ENCODE peak calls at places on chromosomes 7 and 10, in nine cellular contexts. One of them, this sample, is unnamed.

GRCh38 chr10:128860574-128860973 is 606.5 kb upstream of the MGMT start:
- DNase-seq in tibial nerve: no peak
- DNase-seq in HL-60: no peak
- DNase-seq in mammary epithelial cell: no peak
- DNase-seq in upper lobe of right lung: no peak
- DNase-seq in Karpas-422: no peak
- DNase-seq in ascending aorta: no peak
- DNase-seq in right cardiac atrium: no peak
- DNase-seq in prostate gland: no peak
- DNase-seq in this sample: no peak

GRCh38 chr7:45033261-45033930 is 33.4 kb downstream of the CCM2 start:
- DNase-seq in tibial nerve: no peak
- DNase-seq in HL-60: no peak
- DNase-seq in mammary epithelial cell: peak; percentile 80
- DNase-seq in upper lobe of right lung: no peak
- DNase-seq in Karpas-422: no peak
- DNase-seq in ascending aorta: no peak
- DNase-seq in right cardiac atrium: no peak
- DNase-seq in prostate gland: no peak
- DNase-seq in this sample: no peak

GRCh38 chr10:19651549-19651948 is 164.7 kb upstream of the PLXDC2 start:
- DNase-seq in tibial nerve: no peak
- DNase-seq in HL-60: no peak
- DNase-seq in mammary epithelial cell: peak; percentile 81
- DNase-seq in upper lobe of right lung: no peak
- DNase-seq in Karpas-422: no peak
- DNase-seq in ascending aorta: no peak
- DNase-seq in right cardiac atrium: no peak
- DNase-seq in prostate gland: no peak
- DNase-seq in this sample: no peak

GRCh38 chr10:44195120-44196007 is 189.5 kb downstream of the CXCL12 start:
- DNase-seq in tibial nerve: peak; percentile 56
- DNase-seq in HL-60: no peak
- DNase-seq in mammary epithelial cell: peak; percentile 59
- DNase-seq in upper lobe of right lung: no peak
- DNase-seq in Karpas-422: no peak
- DNase-seq in ascending aorta: peak; percentile 86
- DNase-seq in right cardiac atrium: peak; percentile 71
- DNase-seq in prostate gland: peak; percentile 33
- DNase-seq in this sample: no peak

GRCh38 chr7:24755541-24756416 is 1.5 kb downstream of the GSDME start:
- DNase-seq in tibial nerve: no peak
- DNase-seq in HL-60: peak; percentile 52
- DNase-seq in mammary epithelial cell: peak; percentile 95
- DNase-seq in upper lobe of right lung: no peak
- DNase-seq in Karpas-422: no peak
- DNase-seq in ascending aorta: no peak
- DNase-seq in right cardiac atrium: no peak
- DNase-seq in prostate gland: no peak
- DNase-seq in this sample: no peak

GRCh38 chr7:2934211-2934731 is 90.2 kb upstream of the GNA12 start:
- DNase-seq in tibial nerve: no peak
- DNase-seq in HL-60: no peak
- DNase-seq in mammary epithelial cell: peak; percentile 84
- DNase-seq in upper lobe of right lung: peak; percentile 36
- DNase-seq in Karpas-422: no peak
- DNase-seq in ascending aorta: no peak
- DNase-seq in right cardiac atrium: no peak
- DNase-seq in prostate gland: no peak
- DNase-seq in this sample: peak; percentile 26

GRCh38 chr10:131915990-131916766 is 15.4 kb downstream of the PPP2R2D start:
- DNase-seq in tibial nerve: no peak
- DNase-seq in HL-60: no peak
- DNase-seq in mammary epithelial cell: no peak
- DNase-seq in upper lobe of right lung: peak; percentile 34
- DNase-seq in Karpas-422: no peak
- DNase-seq in ascending aorta: no peak
- DNase-seq in right cardiac atrium: no peak
- DNase-seq in prostate gland: no peak
- DNase-seq in this sample: no peak

GRCh38 chr10:100875484-100876166 is 37.1 kb upstream of the SLF2 start:
- DNase-seq in tibial nerve: no peak
- DNase-seq in HL-60: no peak
- DNase-seq in mammary epithelial cell: no peak
- DNase-seq in upper lobe of right lung: no peak
- DNase-seq in Karpas-422: no peak
- DNase-seq in ascending aorta: no peak
- DNase-seq in right cardiac atrium: no peak
- DNase-seq in prostate gland: no peak
- DNase-seq in this sample: no peak

GRCh38 chr7:134693256-134693655 is 46.6 kb downstream of the BPGM start:
- DNase-seq in tibial nerve: no peak
- DNase-seq in HL-60: no peak
- DNase-seq in mammary epithelial cell: peak; percentile 94
- DNase-seq in upper lobe of right lung: no peak
- DNase-seq in Karpas-422: no peak
- DNase-seq in ascending aorta: peak; percentile 94
- DNase-seq in right cardiac atrium: no peak
- DNase-seq in prostate gland: no peak
- DNase-seq in this sample: no peak

GRCh38 chr10:16681525-16681924 is 135.7 kb downstream of the RSU1 start:
- DNase-seq in tibial nerve: no peak
- DNase-seq in HL-60: no peak
- DNase-seq in mammary epithelial cell: no peak
- DNase-seq in upper lobe of right lung: no peak
- DNase-seq in Karpas-422: no peak
- DNase-seq in ascending aorta: no peak
- DNase-seq in right cardiac atrium: no peak
- DNase-seq in prostate gland: no peak
- DNase-seq in this sample: no peak

GRCh38 chr10:113454341-113455061 is 98.4 kb upstream of the HABP2 start:
- DNase-seq in tibial nerve: no peak
- DNase-seq in HL-60: no peak
- DNase-seq in mammary epithelial cell: no peak
- DNase-seq in upper lobe of right lung: peak; percentile 79
- DNase-seq in Karpas-422: peak; percentile 73
- DNase-seq in ascending aorta: peak; percentile 70
- DNase-seq in right cardiac atrium: peak; percentile 75
- DNase-seq in prostate gland: peak; percentile 31
- DNase-seq in this sample: no peak

GRCh38 chr7:135204271-135204872 is 7.0 kb downstream of the WDR91 start:
- DNase-seq in tibial nerve: no peak
- DNase-seq in HL-60: no peak
- DNase-seq in mammary epithelial cell: no peak
- DNase-seq in upper lobe of right lung: no peak
- DNase-seq in Karpas-422: no peak
- DNase-seq in ascending aorta: no peak
- DNase-seq in right cardiac atrium: peak; percentile 63
- DNase-seq in prostate gland: no peak
- DNase-seq in this sample: no peak

GRCh38 chr7:142864980-142865747 is 10.3 kb downstream of the EPHB6 start:
- DNase-seq in tibial nerve: no peak
- DNase-seq in HL-60: no peak
- DNase-seq in mammary epithelial cell: no peak
- DNase-seq in upper lobe of right lung: no peak
- DNase-seq in Karpas-422: no peak
- DNase-seq in ascending aorta: no peak
- DNase-seq in right cardiac atrium: no peak
- DNase-seq in prostate gland: no peak
- DNase-seq in this sample: no peak

GRCh38 chr10:77512219-77512578 is 125.4 kb downstream of the KCNMA1 start:
- DNase-seq in tibial nerve: no peak
- DNase-seq in HL-60: no peak
- DNase-seq in mammary epithelial cell: no peak
- DNase-seq in upper lobe of right lung: no peak
- DNase-seq in Karpas-422: no peak
- DNase-seq in ascending aorta: no peak
- DNase-seq in right cardiac atrium: no peak
- DNase-seq in prostate gland: no peak
- DNase-seq in this sample: no peak

GRCh38 chr7:158824028-158824427 is 5.3 kb downstream of the ESYT2 start:
- DNase-seq in tibial nerve: no peak
- DNase-seq in HL-60: peak; percentile 85
- DNase-seq in mammary epithelial cell: no peak
- DNase-seq in upper lobe of right lung: no peak
- DNase-seq in Karpas-422: no peak
- DNase-seq in ascending aorta: no peak
- DNase-seq in right cardiac atrium: no peak
- DNase-seq in prostate gland: no peak
- DNase-seq in this sample: no peak
- H3K27ac ChIP-seq in tibial nerve: no peak overlapping the region
- H3K27ac ChIP-seq in HL-60: peak overlapping the region; percentile 84
- H3K27ac ChIP-seq in mammary epithelial cell: peak overlapping the region; percentile 20
- H3K27ac ChIP-seq in upper lobe of right lung: no peak overlapping the region
- H3K27ac ChIP-seq in Karpas-422: peak overlapping the region; percentile 77
- H3K27ac ChIP-seq in ascending aorta: peak overlapping the region; percentile 41
- H3K27ac ChIP-seq in right cardiac atrium: no peak overlapping the region
- H3K27ac ChIP-seq in prostate gland: no peak overlapping the region
- H3K27ac ChIP-seq in this sample: no peak overlapping the region

GRCh38 chr10:109929501-109930219 is 6.3 kb upstream of the XPNPEP1 start:
- DNase-seq in tibial nerve: no peak
- DNase-seq in HL-60: peak; percentile 60
- DNase-seq in mammary epithelial cell: no peak
- DNase-seq in upper lobe of right lung: no peak
- DNase-seq in Karpas-422: no peak
- DNase-seq in ascending aorta: no peak
- DNase-seq in right cardiac atrium: no peak
- DNase-seq in prostate gland: no peak
- DNase-seq in this sample: no peak

GRCh38 chr10:109928393-109928792 is 5.1 kb upstream of the XPNPEP1 start:
- DNase-seq in tibial nerve: no peak
- DNase-seq in HL-60: no peak
- DNase-seq in mammary epithelial cell: no peak
- DNase-seq in upper lobe of right lung: no peak
- DNase-seq in Karpas-422: no peak
- DNase-seq in ascending aorta: no peak
- DNase-seq in right cardiac atrium: no peak
- DNase-seq in prostate gland: no peak
- DNase-seq in this sample: no peak

GRCh38 chr10:109933984-109934565 is 10.8 kb upstream of the XPNPEP1 start:
- DNase-seq in tibial nerve: no peak
- DNase-seq in HL-60: peak; percentile 78
- DNase-seq in mammary epithelial cell: no peak
- DNase-seq in upper lobe of right lung: no peak
- DNase-seq in Karpas-422: no peak
- DNase-seq in ascending aorta: no peak
- DNase-seq in right cardiac atrium: no peak
- DNase-seq in prostate gland: no peak
- DNase-seq in this sample: no peak

GRCh38 chr10:109932391-109932790 is 9.1 kb upstream of the XPNPEP1 start:
- DNase-seq in tibial nerve: no peak
- DNase-seq in HL-60: no peak
- DNase-seq in mammary epithelial cell: no peak
- DNase-seq in upper lobe of right lung: no peak
- DNase-seq in Karpas-422: no peak
- DNase-seq in ascending aorta: no peak
- DNase-seq in right cardiac atrium: no peak
- DNase-seq in prostate gland: no peak
- DNase-seq in this sample: no peak

GRCh38 chr10:109931153-109931552 is 7.8 kb upstream of the XPNPEP1 start:
- DNase-seq in tibial nerve: no peak
- DNase-seq in HL-60: no peak
- DNase-seq in mammary epithelial cell: no peak
- DNase-seq in upper lobe of right lung: no peak
- DNase-seq in Karpas-422: no peak
- DNase-seq in ascending aorta: no peak
- DNase-seq in right cardiac atrium: peak; percentile 59
- DNase-seq in prostate gland: no peak
- DNase-seq in this sample: no peak
- H3K27ac ChIP-seq in tibial nerve: peak overlapping the region; percentile 47
- H3K27ac ChIP-seq in HL-60: no peak overlapping the region
- H3K27ac ChIP-seq in mammary epithelial cell: no peak overlapping the region
- H3K27ac ChIP-seq in upper lobe of right lung: no peak overlapping the region
- H3K27ac ChIP-seq in Karpas-422: no peak overlapping the region
- H3K27ac ChIP-seq in ascending aorta: no peak overlapping the region
- H3K27ac ChIP-seq in right cardiac atrium: no peak overlapping the region
- H3K27ac ChIP-seq in prostate gland: no peak overlapping the region
- H3K27ac ChIP-seq in this sample: no peak overlapping the region

GRCh38 chr7:22333680-22334141 is 23.2 kb downstream of the RAPGEF5 start:
- DNase-seq in tibial nerve: no peak
- DNase-seq in HL-60: no peak
- DNase-seq in mammary epithelial cell: no peak
- DNase-seq in upper lobe of right lung: no peak
- DNase-seq in Karpas-422: no peak
- DNase-seq in ascending aorta: no peak
- DNase-seq in right cardiac atrium: peak; percentile 29
- DNase-seq in prostate gland: no peak
- DNase-seq in this sample: no peak
- H3K27ac ChIP-seq in tibial nerve: no peak overlapping the region
- H3K27ac ChIP-seq in HL-60: no peak overlapping the region
- H3K27ac ChIP-seq in mammary epithelial cell: no peak overlapping the region
- H3K27ac ChIP-seq in upper lobe of right lung: no peak overlapping the region
- H3K27ac ChIP-seq in Karpas-422: peak overlapping the region; percentile 40
- H3K27ac ChIP-seq in ascending aorta: no peak overlapping the region
- H3K27ac ChIP-seq in right cardiac atrium: no peak overlapping the region
- H3K27ac ChIP-seq in prostate gland: no peak overlapping the region
- H3K27ac ChIP-seq in this sample: no peak overlapping the region

DNA sequence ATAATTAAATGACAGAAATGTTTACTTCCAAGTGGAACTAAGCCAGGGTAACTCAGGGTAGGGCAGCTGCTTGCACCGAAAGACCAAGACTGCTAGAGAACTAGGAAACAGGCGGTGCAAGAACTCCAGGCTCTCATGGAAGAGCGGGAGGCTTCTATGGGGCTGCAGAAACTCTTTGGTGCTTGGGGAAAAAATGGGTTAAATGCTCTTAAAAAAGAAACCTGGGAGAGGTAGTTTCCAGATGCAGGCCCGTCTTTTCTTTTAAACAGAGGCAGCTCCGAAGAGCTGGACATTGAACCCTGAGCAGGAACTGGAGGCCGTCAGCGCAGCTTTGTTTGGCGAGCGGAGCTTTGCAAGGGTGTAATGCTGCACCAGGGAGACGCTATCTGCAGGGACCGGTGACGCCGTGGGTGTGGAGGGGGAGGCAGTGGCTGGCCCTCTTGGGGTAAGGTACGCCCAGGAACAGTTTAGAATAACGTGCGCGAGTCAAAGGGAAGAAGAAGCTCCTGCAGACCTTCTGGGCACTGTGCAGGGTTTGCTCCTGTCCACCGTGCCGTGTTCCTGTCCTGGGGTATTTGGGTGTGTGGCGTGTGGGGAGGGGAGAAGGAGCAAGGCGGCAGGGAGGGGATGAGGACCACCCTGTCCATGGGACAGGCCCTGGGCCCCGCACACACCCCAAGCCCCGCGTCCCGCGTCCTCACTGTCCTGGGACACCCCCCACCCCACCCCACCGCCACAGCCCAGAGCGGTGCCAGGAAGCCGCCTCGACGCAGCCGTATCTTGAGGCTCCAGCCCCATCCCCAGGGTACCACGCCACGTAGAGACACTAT is 59.0 kb downstream of the EGFR start:
- DNase-seq in tibial nerve: no peak
- DNase-seq in HL-60: no peak
- DNase-seq in mammary epithelial cell: no peak
- DNase-seq in upper lobe of right lung: no peak
- DNase-seq in Karpas-422: no peak
- DNase-seq in ascending aorta: no peak
- DNase-seq in right cardiac atrium: no peak
- DNase-seq in prostate gland: no peak
- DNase-seq in this sample: no peak
- H3K27ac ChIP-seq in tibial nerve: peak overlapping the region; percentile 87
- H3K27ac ChIP-seq in HL-60: no peak overlapping the region
- H3K27ac ChIP-seq in mammary epithelial cell: no peak overlapping the region
- H3K27ac ChIP-seq in upper lobe of right lung: no peak overlapping the region
- H3K27ac ChIP-seq in Karpas-422: no peak overlapping the region
- H3K27ac ChIP-seq in ascending aorta: no peak overlapping the region
- H3K27ac ChIP-seq in right cardiac atrium: no peak overlapping the region
- H3K27ac ChIP-seq in prostate gland: no peak overlapping the region
- H3K27ac ChIP-seq in this sample: no peak overlapping the region